ENCODE peak calls at places on chromosomes 13 and 19, in eight cellular contexts. One of them, this sample, is unnamed.

GRCh38 chr13:31160857-31161582 is 684 bp downstream of the HSPH1 start:
- DNase-seq in dorsolateral prefrontal cortex: peak; percentile 78
- DNase-seq in D721Med: no peak
- DNase-seq in transverse colon: peak; percentile 70
- DNase-seq in ovary: peak; percentile 67
- DNase-seq in neural crest cell: peak; percentile 42
- DNase-seq in mesothelial cell of epicardium: peak; percentile 45
- DNase-seq in nephron progenitor cell: peak; percentile 68
- DNase-seq in this sample: peak; percentile 55

GRCh38 chr19:44904426-44904994 is 1.1 kb upstream of the APOE start:
- DNase-seq in transverse colon: no peak
- DNase-seq in neural crest cell: no peak
- DNase-seq in dorsolateral prefrontal cortex: no peak
- DNase-seq in ovary: no peak
- DNase-seq in nephron progenitor cell: no peak
- DNase-seq in mesothelial cell of epicardium: no peak
- DNase-seq in D721Med: no peak
- DNase-seq in this sample: no peak

GRCh38 chr13:29576581-29576980 is 18.9 kb downstream of the SLC7A1 start:
- DNase-seq in D721Med: no peak
- DNase-seq in ovary: no peak
- DNase-seq in mesothelial cell of epicardium: no peak
- DNase-seq in nephron progenitor cell: no peak
- DNase-seq in neural crest cell: no peak
- DNase-seq in transverse colon: no peak
- DNase-seq in dorsolateral prefrontal cortex: no peak
- DNase-seq in this sample: no peak

GRCh38 chr19:31064486-31064885 is 284.8 kb downstream of the TSHZ3 start:
- DNase-seq in mesothelial cell of epicardium: no peak
- DNase-seq in D721Med: no peak
- DNase-seq in dorsolateral prefrontal cortex: no peak
- DNase-seq in nephron progenitor cell: no peak
- DNase-seq in transverse colon: no peak
- DNase-seq in ovary: no peak
- DNase-seq in neural crest cell: no peak
- DNase-seq in this sample: no peak

GRCh38 chr19:33282036-33282686 is 20.2 kb downstream of the CEBPA start:
- DNase-seq in transverse colon: no peak
- DNase-seq in mesothelial cell of epicardium: no peak
- DNase-seq in dorsolateral prefrontal cortex: no peak
- DNase-seq in D721Med: no peak
- DNase-seq in ovary: no peak
- DNase-seq in nephron progenitor cell: no peak
- DNase-seq in neural crest cell: no peak
- DNase-seq in this sample: no peak

GRCh38 chr13:59121507-59121906 is 1042.2 kb downstream of the DIAPH3 start:
- DNase-seq in nephron progenitor cell: no peak
- DNase-seq in dorsolateral prefrontal cortex: no peak
- DNase-seq in ovary: no peak
- DNase-seq in D721Med: no peak
- DNase-seq in transverse colon: no peak
- DNase-seq in mesothelial cell of epicardium: no peak
- DNase-seq in neural crest cell: no peak
- DNase-seq in this sample: no peak

GRCh38 chr19:18733196-18733647 is 49.7 kb downstream of the CRTC1 start:
- DNase-seq in mesothelial cell of epicardium: no peak
- DNase-seq in nephron progenitor cell: no peak
- DNase-seq in transverse colon: peak; percentile 19
- DNase-seq in ovary: peak; percentile 80
- DNase-seq in D721Med: no peak
- DNase-seq in neural crest cell: no peak
- DNase-seq in dorsolateral prefrontal cortex: no peak
- DNase-seq in this sample: peak; percentile 58

GRCh38 chr19:29311391-29311790 is 98.4 kb upstream of the UQCRFS1 start:
- DNase-seq in mesothelial cell of epicardium: no peak
- DNase-seq in dorsolateral prefrontal cortex: no peak
- DNase-seq in D721Med: no peak
- DNase-seq in nephron progenitor cell: peak; percentile 29
- DNase-seq in neural crest cell: no peak
- DNase-seq in transverse colon: no peak
- DNase-seq in ovary: no peak
- DNase-seq in this sample: no peak

GRCh38 chr19:54156490-54156889 is 3.0 kb downstream of the LENG1 start:
- DNase-seq in mesothelial cell of epicardium: no peak
- DNase-seq in transverse colon: no peak
- DNase-seq in neural crest cell: no peak
- DNase-seq in dorsolateral prefrontal cortex: no peak
- DNase-seq in D721Med: no peak
- DNase-seq in nephron progenitor cell: no peak
- DNase-seq in ovary: no peak
- DNase-seq in this sample: no peak

GRCh38 chr19:46654621-46655152 is 6.3 kb downstream of the DACT3 start:
- DNase-seq in mesothelial cell of epicardium: no peak
- DNase-seq in neural crest cell: peak; percentile 33
- DNase-seq in nephron progenitor cell: peak; percentile 16
- DNase-seq in D721Med: no peak
- DNase-seq in transverse colon: no peak
- DNase-seq in ovary: no peak
- DNase-seq in dorsolateral prefrontal cortex: peak; percentile 79
- DNase-seq in this sample: no peak

GRCh38 chr19:34556500-34556899 is 74.9 kb downstream of the WTIP start:
- DNase-seq in neural crest cell: peak; percentile 34
- DNase-seq in D721Med: no peak
- DNase-seq in nephron progenitor cell: peak; percentile 25
- DNase-seq in ovary: no peak
- DNase-seq in transverse colon: peak; percentile 18
- DNase-seq in mesothelial cell of epicardium: no peak
- DNase-seq in dorsolateral prefrontal cortex: no peak
- DNase-seq in this sample: no peak
- TF ChIP-seq CTCF in neural crest cell: peak; percentile 65
- TF ChIP-seq CTCF in D721Med: peak; percentile 55
- TF ChIP-seq CTCF in nephron progenitor cell: peak; percentile 29
- TF ChIP-seq CTCF in ovary: no peak
- TF ChIP-seq CTCF in transverse colon: no peak
- TF ChIP-seq CTCF in mesothelial cell of epicardium: no peak
- TF ChIP-seq CTCF in dorsolateral prefrontal cortex: no peak
- TF ChIP-seq CTCF in this sample: peak; percentile 46

GRCh38 chr13:38013676-38014075 is 144.1 kb upstream of the TRPC4 start:
- DNase-seq in ovary: no peak
- DNase-seq in transverse colon: no peak
- DNase-seq in nephron progenitor cell: no peak
- DNase-seq in neural crest cell: no peak
- DNase-seq in dorsolateral prefrontal cortex: no peak
- DNase-seq in mesothelial cell of epicardium: no peak
- DNase-seq in D721Med: no peak
- DNase-seq in this sample: no peak

GRCh38 chr13:38017320-38017719 is 147.7 kb upstream of the TRPC4 start:
- DNase-seq in ovary: no peak
- DNase-seq in neural crest cell: no peak
- DNase-seq in dorsolateral prefrontal cortex: no peak
- DNase-seq in transverse colon: no peak
- DNase-seq in D721Med: no peak
- DNase-seq in nephron progenitor cell: no peak
- DNase-seq in mesothelial cell of epicardium: no peak
- DNase-seq in this sample: no peak

GRCh38 chr13:38008636-38009035 is 139.1 kb upstream of the TRPC4 start:
- DNase-seq in D721Med: no peak
- DNase-seq in ovary: no peak
- DNase-seq in nephron progenitor cell: no peak
- DNase-seq in neural crest cell: no peak
- DNase-seq in dorsolateral prefrontal cortex: no peak
- DNase-seq in mesothelial cell of epicardium: no peak
- DNase-seq in transverse colon: peak; percentile 17
- DNase-seq in this sample: no peak

DNA sequence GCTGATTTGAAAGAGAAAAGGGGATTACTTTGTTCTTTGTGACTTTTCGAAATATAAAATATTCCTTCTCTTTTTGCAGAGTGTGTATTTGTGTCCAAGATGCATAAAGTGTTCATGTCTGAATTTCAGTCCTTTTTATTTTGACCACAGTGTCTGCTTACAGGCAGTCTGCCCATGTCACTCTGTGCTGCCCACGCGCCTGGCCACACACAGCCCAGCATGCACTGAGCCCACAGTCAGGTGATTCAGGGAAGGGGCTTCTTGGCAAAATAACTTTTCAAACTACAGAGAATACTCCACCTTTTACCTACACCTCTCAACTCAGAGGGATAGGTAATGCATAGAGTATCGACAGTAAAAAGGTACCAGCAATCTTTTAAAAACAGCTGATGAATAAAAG is 142.5 kb upstream of the TRPC4 start:
- DNase-seq in ovary: no peak
- DNase-seq in D721Med: no peak
- DNase-seq in nephron progenitor cell: no peak
- DNase-seq in dorsolateral prefrontal cortex: no peak
- DNase-seq in mesothelial cell of epicardium: no peak
- DNase-seq in transverse colon: no peak
- DNase-seq in neural crest cell: no peak
- DNase-seq in this sample: no peak
- TF ChIP-seq CTCF in ovary: no peak
- TF ChIP-seq CTCF in D721Med: no peak
- TF ChIP-seq CTCF in nephron progenitor cell: no peak
- TF ChIP-seq CTCF in dorsolateral prefrontal cortex: no peak
- TF ChIP-seq CTCF in mesothelial cell of epicardium: no peak
- TF ChIP-seq CTCF in transverse colon: no peak
- TF ChIP-seq CTCF in neural crest cell: no peak
- TF ChIP-seq CTCF in this sample: no peak

GRCh38 chr13:106371024-106371423 is 164.4 kb downstream of the EFNB2 start:
- DNase-seq in mesothelial cell of epicardium: no peak
- DNase-seq in dorsolateral prefrontal cortex: no peak
- DNase-seq in neural crest cell: no peak
- DNase-seq in transverse colon: no peak
- DNase-seq in D721Med: no peak
- DNase-seq in nephron progenitor cell: no peak
- DNase-seq in ovary: no peak
- DNase-seq in this sample: no peak

GRCh38 chr13:106373304-106373988 is 162.0 kb downstream of the EFNB2 start:
- DNase-seq in D721Med: no peak
- DNase-seq in transverse colon: no peak
- DNase-seq in dorsolateral prefrontal cortex: no peak
- DNase-seq in nephron progenitor cell: peak; percentile 39
- DNase-seq in ovary: no peak
- DNase-seq in neural crest cell: no peak
- DNase-seq in mesothelial cell of epicardium: no peak
- DNase-seq in this sample: no peak

GRCh38 chr13:106373989-106374572 is 161.4 kb downstream of the EFNB2 start:
- DNase-seq in ovary: no peak
- DNase-seq in transverse colon: no peak
- DNase-seq in mesothelial cell of epicardium: no peak
- DNase-seq in D721Med: no peak
- DNase-seq in neural crest cell: no peak
- DNase-seq in nephron progenitor cell: no peak
- DNase-seq in dorsolateral prefrontal cortex: no peak
- DNase-seq in this sample: no peak

GRCh38 chr13:106374631-106375030 is 160.8 kb downstream of the EFNB2 start:
- DNase-seq in dorsolateral prefrontal cortex: no peak
- DNase-seq in nephron progenitor cell: no peak
- DNase-seq in mesothelial cell of epicardium: no peak
- DNase-seq in neural crest cell: no peak
- DNase-seq in ovary: no peak
- DNase-seq in transverse colon: no peak
- DNase-seq in D721Med: no peak
- DNase-seq in this sample: no peak

DNA sequence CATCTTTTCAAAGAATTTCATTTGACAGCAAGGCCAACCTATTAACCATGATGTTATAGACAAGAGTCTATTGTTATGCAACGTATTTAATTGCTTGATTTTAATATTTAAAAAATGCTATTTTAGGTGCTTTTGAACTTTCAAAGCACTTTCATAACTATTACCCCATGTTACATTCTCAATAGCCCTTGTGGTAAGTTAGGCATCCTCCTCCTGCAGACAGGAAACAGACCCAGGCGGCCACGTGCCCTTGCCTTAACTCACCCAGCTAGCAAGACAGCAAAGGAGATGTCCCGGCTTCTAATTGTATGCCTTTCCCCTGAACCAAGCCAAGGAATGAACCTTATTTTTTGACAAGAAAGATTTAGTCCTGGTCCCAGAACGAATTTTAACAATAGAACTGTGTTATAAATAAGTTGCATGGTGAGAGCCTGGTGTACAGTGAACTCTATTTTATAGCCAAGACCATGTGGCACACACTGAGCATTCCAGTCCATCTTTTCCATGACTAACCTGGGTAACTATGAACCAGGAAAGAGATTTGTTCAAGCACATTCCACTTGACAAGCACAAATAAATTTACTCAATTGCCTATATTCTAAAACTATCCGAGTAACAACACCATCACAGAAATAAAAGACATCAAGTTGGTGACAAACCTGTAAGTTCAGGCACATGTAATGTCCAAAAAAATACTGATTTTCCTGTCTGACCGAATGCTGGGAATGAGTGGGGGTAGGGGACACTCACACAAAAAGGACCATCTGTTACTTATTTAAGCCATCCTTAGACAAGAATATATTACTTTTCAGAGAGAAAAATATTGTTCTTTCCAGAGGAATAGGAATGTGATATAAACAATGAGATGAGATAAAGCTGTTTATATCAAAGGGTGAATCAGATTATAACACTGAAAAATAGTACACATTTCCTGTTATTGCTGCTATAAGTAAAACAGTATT is 163.0 kb downstream of the EFNB2 start:
- DNase-seq in transverse colon: no peak
- DNase-seq in mesothelial cell of epicardium: no peak
- DNase-seq in neural crest cell: no peak
- DNase-seq in nephron progenitor cell: no peak
- DNase-seq in D721Med: no peak
- DNase-seq in dorsolateral prefrontal cortex: no peak
- DNase-seq in ovary: no peak
- DNase-seq in this sample: no peak
- TF ChIP-seq CTCF in transverse colon: no peak
- TF ChIP-seq CTCF in mesothelial cell of epicardium: no peak
- TF ChIP-seq CTCF in neural crest cell: no peak
- TF ChIP-seq CTCF in nephron progenitor cell: no peak
- TF ChIP-seq CTCF in D721Med: no peak
- TF ChIP-seq CTCF in dorsolateral prefrontal cortex: no peak
- TF ChIP-seq CTCF in ovary: no peak
- TF ChIP-seq CTCF in this sample: no peak

GRCh38 chr13:109792416-109793090 is 6.2 kb upstream of the IRS2 start:
- DNase-seq in neural crest cell: no peak
- DNase-seq in ovary: no peak
- DNase-seq in dorsolateral prefrontal cortex: no peak
- DNase-seq in mesothelial cell of epicardium: no peak
- DNase-seq in transverse colon: no peak
- DNase-seq in D721Med: no peak
- DNase-seq in nephron progenitor cell: no peak
- DNase-seq in this sample: no peak

GRCh38 chr13:109790071-109790470 is 3.7 kb upstream of the IRS2 start:
- DNase-seq in dorsolateral prefrontal cortex: no peak
- DNase-seq in ovary: no peak
- DNase-seq in nephron progenitor cell: no peak
- DNase-seq in transverse colon: no peak
- DNase-seq in mesothelial cell of epicardium: no peak
- DNase-seq in neural crest cell: no peak
- DNase-seq in D721Med: no peak
- DNase-seq in this sample: no peak

GRCh38 chr13:109789262-109789661 is 2.9 kb upstream of the IRS2 start:
- DNase-seq in dorsolateral prefrontal cortex: no peak
- DNase-seq in mesothelial cell of epicardium: no peak
- DNase-seq in transverse colon: no peak
- DNase-seq in nephron progenitor cell: no peak
- DNase-seq in ovary: no peak
- DNase-seq in D721Med: no peak
- DNase-seq in neural crest cell: no peak
- DNase-seq in this sample: no peak

GRCh38 chr13:109788372-109789195 is 2.2 kb upstream of the IRS2 start:
- DNase-seq in nephron progenitor cell: no peak
- DNase-seq in transverse colon: no peak
- DNase-seq in dorsolateral prefrontal cortex: no peak
- DNase-seq in ovary: no peak
- DNase-seq in mesothelial cell of epicardium: no peak
- DNase-seq in D721Med: no peak
- DNase-seq in neural crest cell: no peak
- DNase-seq in this sample: no peak

GRCh38 chr13:109790951-109791605 is 4.7 kb upstream of the IRS2 start:
- DNase-seq in transverse colon: peak; percentile 36
- DNase-seq in ovary: no peak
- DNase-seq in neural crest cell: peak; percentile 19
- DNase-seq in D721Med: no peak
- DNase-seq in mesothelial cell of epicardium: no peak
- DNase-seq in dorsolateral prefrontal cortex: no peak
- DNase-seq in nephron progenitor cell: no peak
- DNase-seq in this sample: peak; percentile 25
- TF ChIP-seq CTCF in transverse colon: peak; percentile 32
- TF ChIP-seq CTCF in ovary: no peak
- TF ChIP-seq CTCF in neural crest cell: peak; percentile 60
- TF ChIP-seq CTCF in D721Med: peak; percentile 59
- TF ChIP-seq CTCF in mesothelial cell of epicardium: no peak
- TF ChIP-seq CTCF in dorsolateral prefrontal cortex: peak; percentile 52
- TF ChIP-seq CTCF in nephron progenitor cell: peak; percentile 44
- TF ChIP-seq CTCF in this sample: peak; percentile 30